ENCODE peak calls at places on chromosomes 5 and 9, in ten cellular contexts. O, T, S, Y, I, P, H, X, W and L are unnamed samples.
A peak's percentile ranks its signal among the peaks of the same experiment; 100 is the strongest.

GRCh38 chr5:78518365-78519197 is 130.0 kb downstream of the LHFPL2 start:
- DNase-seq in X (no peak), Y (peak; percentile 85), O (peak; percentile 56), P (peak; percentile 82), S (peak; percentile 68), W (no peak), I (no peak), T (peak; percentile 96), H (peak; percentile 79), L (no peak)

GRCh38 chr5:97839338-97840081 is 656.5 kb upstream of the RIOK2 start:
- DNase-seq in W (no peak), Y (no peak), S (no peak), P (no peak), T (peak; percentile 49), H (no peak), X (no peak), O (no peak), I (no peak), L (no peak)

GRCh38 chr9:38362912-38363588 is 29.5 kb upstream of the ALDH1B1 start:
- DNase-seq in S (peak; percentile 35), W (peak; percentile 50), T (peak; percentile 63), X (peak; percentile 68), P (no peak), H (peak; percentile 20), I (peak; percentile 30), O (no peak), Y (peak; percentile 71), L (no peak)

GRCh38 chr5:10319202-10319851 is 11.6 kb upstream of the CMBL start:
- DNase-seq in Y (peak; percentile 79), X (no peak), P (no peak), I (no peak), W (no peak), H (no peak), S (no peak), O (no peak), T (peak; percentile 60), L (no peak)

GRCh38 chr9:38018230-38018963 is 50.6 kb downstream of the SHB start:
- DNase-seq in P (no peak), I (no peak), O (peak; percentile 41), W (no peak), H (no peak), X (no peak), S (no peak), T (no peak), Y (no peak), L (no peak)

GRCh38 chr5:17374973-17375844 is 122.8 kb upstream of the TAF11L2 start:
- DNase-seq in P (no peak), X (no peak), O (no peak), W (no peak), Y (no peak), I (no peak), T (peak; percentile 35), H (no peak), S (no peak), L (peak; percentile 31)

GRCh38 chr5:40017151-40017550 is 592.4 kb upstream of the DAB2 start:
- DNase-seq in T (no peak), I (no peak), S (no peak), Y (no peak), H (no peak), O (no peak), P (no peak), W (no peak), X (no peak), L (no peak)

GRCh38 chr9:13387668-13388124 is 108.2 kb upstream of the MPDZ start:
- DNase-seq in I (no peak), O (no peak), P (no peak), X (no peak), S (no peak), T (no peak), H (no peak), Y (no peak), W (no peak), L (no peak)

GRCh38 chr9:128149951-128150593 is 819 bp downstream of the LCN2 start:
- DNase-seq in T (no peak), H (peak; percentile 48), P (peak; percentile 37), X (no peak), S (no peak), Y (no peak), O (peak; percentile 21), W (peak; percentile 55), I (no peak), L (no peak)

GRCh38 chr9:128151343-128152132 is 2.3 kb downstream of the LCN2 start:
- DNase-seq in W (peak; percentile 55), S (no peak), T (no peak), P (peak; percentile 41), O (peak; percentile 23), X (no peak), H (peak; percentile 44), Y (no peak), I (no peak), L (no peak)

GRCh38 chr9:128149001-128149701 is at the start of gene LCN2:
- DNase-seq in Y (peak; percentile 65), H (peak; percentile 77), S (no peak), T (no peak), I (no peak), O (peak; percentile 28), W (peak; percentile 82), X (no peak), P (peak; percentile 40), L (peak; percentile 84)

GRCh38 chr9:128152133-128152780 is 3.0 kb downstream of the LCN2 start:
- DNase-seq in P (peak; percentile 9), Y (no peak), H (peak; percentile 45), I (no peak), O (peak; percentile 12), W (peak; percentile 42), S (no peak), T (no peak), X (no peak), L (no peak)

DNA sequence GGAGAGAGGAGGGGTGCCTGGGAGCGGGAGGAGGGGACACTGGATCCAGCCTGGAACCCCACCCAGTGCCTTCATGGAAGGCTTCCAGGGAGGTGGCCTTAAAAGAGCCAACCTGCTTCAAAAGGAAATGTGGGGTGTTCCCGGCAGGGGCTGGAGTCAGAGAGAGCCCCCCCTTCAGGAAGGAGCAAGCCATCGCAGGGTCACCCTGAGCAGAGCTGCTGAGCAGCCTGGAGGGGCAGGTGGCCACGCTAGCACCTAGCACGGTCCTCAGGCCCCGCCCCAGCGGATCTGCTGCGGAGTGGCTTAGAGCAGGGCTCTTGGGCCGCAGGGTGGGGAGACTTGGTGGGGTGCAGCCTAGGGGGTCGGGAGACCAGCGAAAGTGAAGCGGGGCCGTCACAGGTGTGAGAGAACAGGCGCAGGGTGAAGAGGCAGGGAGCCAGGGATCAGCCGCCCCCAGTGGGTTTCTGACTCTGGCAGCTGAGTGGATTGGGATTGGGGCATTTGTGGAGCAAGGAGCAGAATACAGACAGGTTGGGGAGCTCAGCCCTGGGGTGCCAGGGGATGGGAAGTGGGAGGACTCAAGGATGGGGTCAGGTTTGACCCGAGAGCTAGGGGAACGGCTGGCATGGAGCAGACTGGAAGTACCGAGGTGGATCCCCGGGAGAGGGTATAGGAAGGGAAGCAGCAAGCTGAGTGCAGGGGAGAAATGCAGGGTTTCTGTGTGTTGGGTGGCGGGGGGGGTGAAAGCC is 1.5 kb downstream of the LCN2 start:
- DNase-seq in W (peak; percentile 55), X (no peak), I (no peak), P (peak; percentile 41), T (no peak), S (no peak), H (peak; percentile 82), O (peak; percentile 19), Y (no peak), L (no peak)
- H3K27ac ChIP-seq in W (no peak overlapping the region), X (no peak overlapping the region), I (no peak overlapping the region), P (no peak overlapping the region), T (no peak overlapping the region), S (no peak overlapping the region), H (no peak overlapping the region), O (no peak overlapping the region), Y (no peak overlapping the region), L (peak overlapping the region; percentile 98)

GRCh38 chr9:19683715-19684114 is 105.1 kb downstream of the SLC24A2 start:
- DNase-seq in I (no peak), H (no peak), Y (no peak), O (no peak), T (no peak), W (no peak), S (no peak), X (no peak), P (no peak), L (no peak)

GRCh38 chr9:19677929-19678328 is 110.9 kb downstream of the SLC24A2 start:
- DNase-seq in H (no peak), W (no peak), P (no peak), T (no peak), I (no peak), X (no peak), O (no peak), S (no peak), Y (no peak), L (no peak)

DNA sequence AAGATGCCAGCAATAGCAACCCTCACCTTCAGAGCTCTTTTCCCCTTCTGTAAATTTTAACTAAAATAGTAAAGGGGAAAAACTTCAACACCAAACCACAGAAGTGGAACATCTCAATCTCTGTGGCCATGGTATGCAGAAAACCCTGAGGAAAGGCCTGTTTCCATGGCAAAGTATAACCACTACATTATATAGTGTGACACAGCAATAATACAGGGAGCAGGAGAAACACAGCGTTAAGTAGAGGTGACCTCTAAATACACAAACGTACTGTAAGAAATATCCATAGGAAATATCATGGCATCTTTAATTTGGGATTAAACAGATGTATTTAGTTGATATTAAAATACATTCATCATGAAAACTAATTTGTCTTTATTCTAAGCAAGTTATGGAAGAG is 106.4 kb downstream of the SLC24A2 start:
- DNase-seq in O (no peak), W (no peak), H (no peak), I (no peak), S (no peak), P (no peak), Y (no peak), X (no peak), T (no peak), L (no peak)
- H3K27ac ChIP-seq in O (no peak overlapping the region), W (no peak overlapping the region), H (no peak overlapping the region), I (no peak overlapping the region), S (no peak overlapping the region), P (no peak overlapping the region), Y (no peak overlapping the region), X (peak overlapping the region; percentile 9), T (no peak overlapping the region), L (no peak overlapping the region)

GRCh38 chr9:76090909-76091308 is 200.4 kb downstream of the PCSK5 start:
- DNase-seq in X (no peak), P (no peak), O (no peak), Y (no peak), T (no peak), H (no peak), S (no peak), W (no peak), I (no peak), L (no peak)
- H3K27ac ChIP-seq in X (no peak overlapping the region), P (no peak overlapping the region), O (no peak overlapping the region), Y (no peak overlapping the region), T (no peak overlapping the region), H (no peak overlapping the region), S (no peak overlapping the region), W (no peak overlapping the region), I (no peak overlapping the region), L (no peak overlapping the region)

GRCh38 chr9:70486127-70486526 is 71.7 kb upstream of the KLF9 start:
- DNase-seq in O (no peak), Y (no peak), T (no peak), H (no peak), X (no peak), W (no peak), S (no peak), I (no peak), P (no peak), L (no peak)

GRCh38 chr9:70485273-70485858 is 70.9 kb upstream of the KLF9 start:
- DNase-seq in X (no peak), T (peak; percentile 43), H (no peak), I (no peak), S (peak; percentile 60), Y (peak; percentile 71), W (peak; percentile 58), P (peak; percentile 58), O (peak; percentile 74), L (no peak)

GRCh38 chr9:70488098-70488792 is 73.8 kb upstream of the KLF9 start:
- DNase-seq in T (no peak), O (no peak), H (no peak), W (no peak), P (no peak), I (no peak), Y (no peak), S (no peak), X (no peak), L (no peak)

GRCh38 chr9:70481471-70481870 is 67.0 kb upstream of the KLF9 start:
- DNase-seq in O (no peak), W (no peak), X (no peak), P (no peak), I (no peak), T (no peak), Y (no peak), H (no peak), S (no peak), L (no peak)

GRCh38 chr9:70484232-70485130 is 70.0 kb upstream of the KLF9 start:
- DNase-seq in H (no peak), X (peak; percentile 52), S (no peak), T (peak; percentile 78), I (peak; percentile 43), P (no peak), W (no peak), O (no peak), Y (peak; percentile 68), L (peak; percentile 80)
- H3K27ac ChIP-seq in H (peak overlapping the region; percentile 54), X (peak overlapping the region; percentile 64), S (peak overlapping the region; percentile 81), T (no peak overlapping the region), I (no peak overlapping the region), P (no peak overlapping the region), W (peak overlapping the region; percentile 29), O (peak overlapping the region; percentile 74), Y (peak overlapping the region; percentile 70), L (peak overlapping the region; percentile 46)